ENCODE peak calls at places on chromosomes 5 and 9, in seven cellular contexts. M, R, X, O, F, V and N are unnamed samples.

GRCh38 chr5:172491481-172491880 is 37.2 kb upstream of the SH3PXD2B start:
- DNase-seq in F (no peak), V (no peak), M (no peak), R (no peak), O (no peak), X (no peak), N (no peak)

GRCh38 chr5:158117467-158118165 is 258.7 kb upstream of the CLINT1 start:
- DNase-seq in V (no peak), F (peak), X (no peak), M (no peak), O (no peak), R (no peak), N (no peak)

GRCh38 chr9:17349816-17350215 is 215.0 kb downstream of the CNTLN start:
- DNase-seq in F (peak), X (no peak), O (no peak), R (no peak), M (no peak), V (no peak), N (no peak)

GRCh38 chr9:106846847-106847246 is 16.1 kb upstream of the ZNF462 start:
- DNase-seq in F (no peak), R (no peak), V (no peak), X (no peak), O (no peak), M (no peak), N (no peak)

GRCh38 chr9:81351166-81351565 is 338.2 kb downstream of the TLE1 start:
- DNase-seq in R (no peak), F (no peak), X (no peak), M (no peak), V (no peak), O (no peak), N (no peak)

GRCh38 chr5:119282628-119283027 is 73.2 kb upstream of the TNFAIP8 start:
- DNase-seq in O (no peak), V (no peak), F (no peak), M (no peak), X (no peak), R (no peak), N (no peak)

GRCh38 chr9:2086971-2087370 is 71.8 kb downstream of the SMARCA2 start:
- DNase-seq in F (no peak), O (no peak), X (no peak), V (no peak), M (no peak), R (no peak), N (no peak)

GRCh38 chr9:112180387-112180881 is 5.3 kb upstream of the SUSD1 start:
- DNase-seq in M (peak), R (no peak), O (no peak), X (no peak), F (no peak), V (no peak), N (peak)

GRCh38 chr5:165565921-165566320 is 2060.5 kb downstream of the MAT2B start:
- DNase-seq in V (no peak), M (no peak), X (no peak), F (no peak), O (no peak), R (no peak), N (no peak)

GRCh38 chr5:11719888-11720481 is 184.3 kb downstream of the CTNND2 start:
- DNase-seq in F (no peak), X (no peak), R (peak), O (no peak), M (peak), V (peak), N (no peak)

GRCh38 chr9:137579259-137579604 is 507 bp upstream of the DPH7 start:
- DNase-seq in R (no peak), X (no peak), V (no peak), M (no peak), F (no peak), O (peak), N (no peak)

GRCh38 chr5:91158011-91158410 is 225.1 kb downstream of the ARRDC3 start:
- DNase-seq in V (no peak), X (no peak), R (no peak), M (no peak), O (no peak), F (no peak), N (no peak)

GRCh38 chr5:150149618-150150017 is 6.0 kb downstream of the PDGFRB start:
- DNase-seq in F (no peak), V (no peak), R (no peak), X (no peak), O (no peak), M (no peak), N (no peak)

GRCh38 chr5:109053995-109054417 is 306.3 kb downstream of the FER start:
- DNase-seq in O (no peak), F (peak), R (no peak), M (no peak), V (no peak), X (no peak), N (peak)

GRCh38 chr5:132790201-132790870 is 13.3 kb upstream of the SEPTIN8 start:
- DNase-seq in X (no peak), V (peak), O (no peak), F (no peak), R (no peak), M (no peak), N (no peak)

GRCh38 chr5:108079754-108080153 is 302.1 kb downstream of the FBXL17 start:
- DNase-seq in X (no peak), R (no peak), M (no peak), F (peak), O (no peak), V (no peak), N (no peak)

GRCh38 chr5:31894131-31894530 is 255.2 kb downstream of the PDZD2 start:
- DNase-seq in X (no peak), V (no peak), R (no peak), O (no peak), M (no peak), F (no peak), N (no peak)

GRCh38 chr5:66171349-66172344 is 27.5 kb downstream of the SREK1 start:
- DNase-seq in V (no peak), R (no peak), X (peak), F (peak), M (peak), O (no peak), N (peak)

GRCh38 chr5:37771731-37772130 is 68.1 kb downstream of the GDNF start:
- DNase-seq in X (no peak), F (peak), O (no peak), M (no peak), R (no peak), V (no peak), N (peak)

GRCh38 chr9:124045076-124045829 is 33.7 kb downstream of the LHX2 start:
- DNase-seq in F (peak), R (no peak), O (peak), M (no peak), X (no peak), V (peak), N (no peak)

GRCh38 chr9:130936285-130937117 is 2.5 kb downstream of the FIBCD1 start:
- DNase-seq in O (no peak), X (no peak), R (no peak), F (peak), V (no peak), M (no peak), N (peak)

GRCh38 chr9:85212209-85212608 is 529.5 kb downstream of the AGTPBP1 start:
- DNase-seq in V (no peak), R (no peak), M (no peak), O (no peak), X (no peak), F (no peak), N (no peak)

GRCh38 chr5:130652178-130652577 is 512.9 kb downstream of the HINT1 start:
- DNase-seq in O (no peak), X (no peak), M (no peak), V (no peak), R (no peak), F (peak), N (no peak)

GRCh38 chr5:132759114-132760042 is 12.2 kb downstream of the CCNI2 start:
- DNase-seq in R (no peak), M (peak), O (no peak), X (no peak), F (no peak), V (no peak), N (no peak)

GRCh38 chr5:122067330-122067885 is 10.7 kb downstream of the LOX start:
- DNase-seq in R (no peak), V (no peak), X (no peak), O (no peak), F (no peak), M (no peak), N (no peak)

GRCh38 chr9:120413121-120414048 is 166.6 kb downstream of the CDK5RAP2 start:
- DNase-seq in M (no peak), R (no peak), F (no peak), O (no peak), X (no peak), V (no peak), N (no peak)

GRCh38 chr5:135578685-135579341 is at the start of gene CXCL14:
- DNase-seq in R (no peak), O (peak), V (no peak), M (no peak), F (peak), X (no peak), N (no peak)

GRCh38 chr9:136882109-136882946 is 4.0 kb upstream of the TRAF2 start:
- DNase-seq in M (peak), V (peak), R (no peak), O (peak), F (peak), X (peak), N (no peak)

GRCh38 chr9:116027096-116027495 is 126.5 kb upstream of the PAPPA start:
- DNase-seq in X (no peak), F (peak), V (no peak), R (no peak), O (no peak), M (no peak), N (no peak)

GRCh38 chr9:128703616-128704355 is 1.5 kb downstream of the PKN3 start:
- DNase-seq in M (no peak), V (peak), R (no peak), F (no peak), X (no peak), O (peak), N (no peak)

GRCh38 chr9:70747335-70747734 is 332.9 kb upstream of the KLF9 start:
- DNase-seq in F (peak), M (no peak), O (no peak), R (no peak), X (no peak), V (no peak), N (peak)

GRCh38 chr9:124770359-124771020 is 621 bp downstream of the NR6A1 start:
- DNase-seq in R (no peak), X (no peak), M (peak), F (no peak), V (no peak), O (peak), N (no peak)

GRCh38 chr9:77679088-77679487 is 31.0 kb upstream of the GNA14 start:
- DNase-seq in X (no peak), F (no peak), R (no peak), O (no peak), V (no peak), M (no peak), N (no peak)

GRCh38 chr5:97102010-97102470 is 40.4 kb downstream of the LIX1 start:
- DNase-seq in R (no peak), F (no peak), X (no peak), V (no peak), M (no peak), O (no peak), N (no peak)